ENCODE peak calls at places on chromosome 11, in nine cellular contexts. One of them, this sample, is unnamed.

GRCh38 chr11:70109903-70110302 is 31.8 kb downstream of the ANO1 start:
- DNase-seq in tibial nerve: no peak
- DNase-seq in PC-9: no peak
- DNase-seq in ovary: no peak
- DNase-seq in thoracic aorta: no peak
- DNase-seq in AG04450: no peak
- DNase-seq in AG09319: no peak
- DNase-seq in progenitor cell of endocrine pancreas: no peak
- DNase-seq in endodermal cell: no peak
- DNase-seq in this sample: no peak

GRCh38 chr11:128341280-128341679 is 246.1 kb downstream of the ETS1 start:
- DNase-seq in tibial nerve: no peak
- DNase-seq in PC-9: no peak
- DNase-seq in ovary: no peak
- DNase-seq in thoracic aorta: no peak
- DNase-seq in AG04450: no peak
- DNase-seq in AG09319: no peak
- DNase-seq in progenitor cell of endocrine pancreas: no peak
- DNase-seq in endodermal cell: no peak
- DNase-seq in this sample: no peak

GRCh38 chr11:67699521-67699920 is 25.1 kb upstream of the ALDH3B2 start:
- DNase-seq in tibial nerve: no peak
- DNase-seq in PC-9: no peak
- DNase-seq in ovary: no peak
- DNase-seq in thoracic aorta: no peak
- DNase-seq in AG04450: no peak
- DNase-seq in AG09319: no peak
- DNase-seq in progenitor cell of endocrine pancreas: no peak
- DNase-seq in endodermal cell: no peak
- DNase-seq in this sample: no peak

GRCh38 chr11:33310720-33311500 is 53.7 kb downstream of the HIPK3 start:
- DNase-seq in tibial nerve: no peak
- DNase-seq in PC-9: peak
- DNase-seq in ovary: no peak
- DNase-seq in thoracic aorta: no peak
- DNase-seq in AG04450: no peak
- DNase-seq in AG09319: no peak
- DNase-seq in progenitor cell of endocrine pancreas: no peak
- DNase-seq in endodermal cell: no peak
- DNase-seq in this sample: no peak

GRCh38 chr11:69104856-69105395 is 50.8 kb upstream of the SMIM38 start:
- DNase-seq in tibial nerve: no peak
- DNase-seq in PC-9: no peak
- DNase-seq in ovary: no peak
- DNase-seq in thoracic aorta: no peak
- DNase-seq in AG04450: no peak
- DNase-seq in AG09319: no peak
- DNase-seq in progenitor cell of endocrine pancreas: no peak
- DNase-seq in endodermal cell: no peak
- DNase-seq in this sample: no peak

GRCh38 chr11:128714881-128715280 is 21.0 kb downstream of the FLI1 start:
- DNase-seq in tibial nerve: no peak
- DNase-seq in PC-9: peak
- DNase-seq in ovary: no peak
- DNase-seq in thoracic aorta: no peak
- DNase-seq in AG04450: peak
- DNase-seq in AG09319: peak
- DNase-seq in progenitor cell of endocrine pancreas: no peak
- DNase-seq in endodermal cell: no peak
- DNase-seq in this sample: peak

GRCh38 chr11:110362916-110363574 is 66.6 kb upstream of the RDX start:
- DNase-seq in tibial nerve: no peak
- DNase-seq in PC-9: peak
- DNase-seq in ovary: no peak
- DNase-seq in thoracic aorta: no peak
- DNase-seq in AG04450: no peak
- DNase-seq in AG09319: no peak
- DNase-seq in progenitor cell of endocrine pancreas: no peak
- DNase-seq in endodermal cell: peak
- DNase-seq in this sample: no peak

GRCh38 chr11:72411623-72412532 is 22.5 kb downstream of the CLPB start:
- DNase-seq in tibial nerve: peak
- DNase-seq in PC-9: no peak
- DNase-seq in ovary: no peak
- DNase-seq in thoracic aorta: no peak
- DNase-seq in AG04450: no peak
- DNase-seq in AG09319: no peak
- DNase-seq in progenitor cell of endocrine pancreas: peak
- DNase-seq in endodermal cell: no peak
- DNase-seq in this sample: no peak

GRCh38 chr11:124644426-124645280 is 22.0 kb downstream of the TBRG1 start:
- DNase-seq in tibial nerve: peak
- DNase-seq in PC-9: peak
- DNase-seq in ovary: peak
- DNase-seq in thoracic aorta: no peak
- DNase-seq in AG04450: no peak
- DNase-seq in AG09319: peak
- DNase-seq in progenitor cell of endocrine pancreas: peak
- DNase-seq in endodermal cell: peak
- DNase-seq in this sample: peak

GRCh38 chr11:120259988-120260565 is 20.1 kb downstream of the POU2F3 start:
- DNase-seq in tibial nerve: no peak
- DNase-seq in PC-9: no peak
- DNase-seq in ovary: no peak
- DNase-seq in thoracic aorta: no peak
- DNase-seq in AG04450: no peak
- DNase-seq in AG09319: no peak
- DNase-seq in progenitor cell of endocrine pancreas: no peak
- DNase-seq in endodermal cell: no peak
- DNase-seq in this sample: no peak
- TF ChIP-seq CTCF in tibial nerve: no peak
- TF ChIP-seq CTCF in PC-9: no peak
- TF ChIP-seq CTCF in ovary: no peak
- TF ChIP-seq CTCF in thoracic aorta: no peak
- TF ChIP-seq CTCF in AG04450: no peak
- TF ChIP-seq CTCF in AG09319: no peak
- TF ChIP-seq CTCF in progenitor cell of endocrine pancreas: no peak
- TF ChIP-seq CTCF in endodermal cell: no peak
- TF ChIP-seq CTCF in this sample: no peak

GRCh38 chr11:121100943-121101342 is at the start of gene TECTA:
- DNase-seq in tibial nerve: no peak
- DNase-seq in PC-9: no peak
- DNase-seq in ovary: no peak
- DNase-seq in thoracic aorta: no peak
- DNase-seq in AG04450: no peak
- DNase-seq in AG09319: no peak
- DNase-seq in progenitor cell of endocrine pancreas: no peak
- DNase-seq in endodermal cell: no peak
- DNase-seq in this sample: no peak

GRCh38 chr11:121106812-121107211 is 5.8 kb downstream of the TECTA start:
- DNase-seq in tibial nerve: no peak
- DNase-seq in PC-9: no peak
- DNase-seq in ovary: no peak
- DNase-seq in thoracic aorta: no peak
- DNase-seq in AG04450: no peak
- DNase-seq in AG09319: no peak
- DNase-seq in progenitor cell of endocrine pancreas: no peak
- DNase-seq in endodermal cell: no peak
- DNase-seq in this sample: no peak

GRCh38 chr11:121105851-121106250 is 4.8 kb downstream of the TECTA start:
- DNase-seq in tibial nerve: no peak
- DNase-seq in PC-9: no peak
- DNase-seq in ovary: no peak
- DNase-seq in thoracic aorta: no peak
- DNase-seq in AG04450: no peak
- DNase-seq in AG09319: no peak
- DNase-seq in progenitor cell of endocrine pancreas: no peak
- DNase-seq in endodermal cell: no peak
- DNase-seq in this sample: no peak

GRCh38 chr11:121105063-121105480 is 4.0 kb downstream of the TECTA start:
- DNase-seq in tibial nerve: peak
- DNase-seq in PC-9: no peak
- DNase-seq in ovary: peak
- DNase-seq in thoracic aorta: no peak
- DNase-seq in AG04450: no peak
- DNase-seq in AG09319: peak
- DNase-seq in progenitor cell of endocrine pancreas: no peak
- DNase-seq in endodermal cell: no peak
- DNase-seq in this sample: no peak

DNA sequence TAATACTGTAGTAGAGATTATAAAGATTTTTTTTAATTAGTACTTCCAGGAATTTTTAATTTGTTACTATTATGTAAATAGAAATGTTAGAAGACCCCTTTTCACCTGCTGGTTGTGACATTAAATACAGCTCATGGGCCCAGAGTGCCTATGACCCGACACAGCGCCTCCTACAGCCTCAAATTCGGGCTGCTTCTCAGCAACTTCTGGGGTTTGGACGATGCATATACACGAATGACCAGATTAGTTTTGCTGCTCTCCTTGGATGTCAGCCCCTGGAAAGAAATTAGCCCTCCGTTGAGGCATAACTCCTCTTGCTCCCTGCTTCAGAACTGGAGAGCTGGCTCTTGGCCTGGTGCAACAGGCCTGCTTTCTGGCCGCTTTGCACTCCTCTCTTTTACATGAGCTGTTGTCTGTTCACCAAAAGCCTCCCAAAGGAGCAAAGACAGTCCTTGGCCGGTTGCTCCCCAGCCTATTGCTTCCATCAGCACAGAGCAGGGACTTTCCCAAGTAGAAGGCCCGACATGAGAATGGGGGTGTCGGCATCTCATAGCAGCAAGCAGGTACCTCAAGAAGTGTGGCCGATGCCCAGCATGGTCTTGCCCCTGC is 3.3 kb downstream of the TECTA start:
- DNase-seq in tibial nerve: no peak
- DNase-seq in PC-9: no peak
- DNase-seq in ovary: peak
- DNase-seq in thoracic aorta: no peak
- DNase-seq in AG04450: no peak
- DNase-seq in AG09319: no peak
- DNase-seq in progenitor cell of endocrine pancreas: no peak
- DNase-seq in endodermal cell: peak
- DNase-seq in this sample: no peak
- TF ChIP-seq CTCF in tibial nerve: no peak
- TF ChIP-seq CTCF in PC-9: peak
- TF ChIP-seq CTCF in ovary: no peak
- TF ChIP-seq CTCF in thoracic aorta: no peak
- TF ChIP-seq CTCF in AG04450: no peak
- TF ChIP-seq CTCF in AG09319: no peak
- TF ChIP-seq CTCF in progenitor cell of endocrine pancreas: peak
- TF ChIP-seq CTCF in endodermal cell: peak
- TF ChIP-seq CTCF in this sample: peak

DNA sequence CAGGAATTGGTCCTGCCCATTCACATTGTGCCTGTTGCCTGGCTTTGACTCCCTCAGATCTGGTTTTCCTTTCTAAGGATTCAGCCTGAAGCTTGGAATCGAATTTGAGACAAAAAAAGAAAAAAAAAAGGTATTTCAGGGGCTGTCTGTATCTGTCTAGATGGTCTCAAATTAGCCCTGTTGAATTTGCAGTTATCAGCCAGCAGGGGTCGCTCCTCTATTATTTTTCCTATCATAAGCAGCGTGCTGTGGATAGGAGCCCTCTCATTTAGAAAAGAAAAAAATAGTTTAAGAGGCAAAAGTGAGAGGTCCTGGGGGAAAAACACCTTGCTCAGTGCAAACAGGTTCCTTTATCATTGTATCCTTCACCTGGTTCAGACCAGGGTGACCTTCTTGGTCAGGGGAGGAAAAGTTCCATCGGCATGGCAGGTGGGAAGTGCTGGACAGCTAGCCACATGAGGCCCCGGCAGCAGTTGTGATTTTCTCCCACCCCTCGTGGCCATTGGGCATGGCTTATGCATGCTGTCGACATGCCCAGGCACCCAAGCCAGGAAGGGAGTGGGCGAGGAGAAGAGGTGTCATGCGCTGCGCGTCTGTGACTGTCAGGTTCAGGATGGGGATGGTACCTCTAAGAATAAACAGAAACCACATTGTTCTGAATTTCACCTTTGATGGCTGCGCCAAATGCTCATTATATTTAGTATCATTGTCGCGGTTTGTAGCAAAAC is 13.1 kb downstream of the OR5AK2 start:
- DNase-seq in tibial nerve: no peak
- DNase-seq in PC-9: no peak
- DNase-seq in ovary: no peak
- DNase-seq in thoracic aorta: no peak
- DNase-seq in AG04450: no peak
- DNase-seq in AG09319: no peak
- DNase-seq in progenitor cell of endocrine pancreas: no peak
- DNase-seq in endodermal cell: no peak
- DNase-seq in this sample: no peak
- TF ChIP-seq CTCF in tibial nerve: no peak
- TF ChIP-seq CTCF in PC-9: peak
- TF ChIP-seq CTCF in ovary: no peak
- TF ChIP-seq CTCF in thoracic aorta: no peak
- TF ChIP-seq CTCF in AG04450: peak
- TF ChIP-seq CTCF in AG09319: peak
- TF ChIP-seq CTCF in progenitor cell of endocrine pancreas: peak
- TF ChIP-seq CTCF in endodermal cell: peak
- TF ChIP-seq CTCF in this sample: peak

DNA sequence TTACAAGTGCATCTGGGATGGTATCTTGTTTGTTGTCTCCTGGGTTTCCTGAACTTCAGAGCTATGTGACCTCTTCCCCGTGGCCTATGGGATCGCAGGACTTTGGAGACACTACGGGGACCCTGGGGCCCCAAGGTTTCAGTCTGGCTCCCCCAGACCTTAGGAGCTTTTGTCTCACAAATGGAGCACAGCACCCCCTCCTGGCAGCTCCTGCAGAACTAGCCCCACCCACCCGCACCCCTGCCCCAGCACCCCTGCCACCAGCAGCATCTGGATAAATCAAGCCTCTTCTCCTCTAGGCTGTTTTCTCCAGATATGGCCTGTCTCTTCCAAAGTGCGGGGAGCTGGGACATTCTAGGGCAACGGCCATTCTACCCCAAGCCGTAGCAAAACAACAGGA is 10.4 kb downstream of the RCOR2 start:
- DNase-seq in tibial nerve: no peak
- DNase-seq in PC-9: no peak
- DNase-seq in ovary: no peak
- DNase-seq in thoracic aorta: no peak
- DNase-seq in AG04450: no peak
- DNase-seq in AG09319: no peak
- DNase-seq in progenitor cell of endocrine pancreas: no peak
- DNase-seq in endodermal cell: peak
- DNase-seq in this sample: no peak
- TF ChIP-seq CTCF in tibial nerve: no peak
- TF ChIP-seq CTCF in PC-9: peak
- TF ChIP-seq CTCF in ovary: no peak
- TF ChIP-seq CTCF in thoracic aorta: no peak
- TF ChIP-seq CTCF in AG04450: peak
- TF ChIP-seq CTCF in AG09319: peak
- TF ChIP-seq CTCF in progenitor cell of endocrine pancreas: peak
- TF ChIP-seq CTCF in endodermal cell: peak
- TF ChIP-seq CTCF in this sample: peak